ENCODE peak calls at places on chromosomes 1 and 21, in eight cellular contexts. One of them, this sample, is unnamed.

GRCh38 chr1:117675907-117676430 is 70.1 kb downstream of the TENT5C start:
- DNase-seq in iPS-NIHi11: no peak
- DNase-seq in stimulated activated effector memory CD8-positive, alpha-beta T cell treated with anti-CD3 and anti-CD28 coated beads, Interleukin-12 subunit alpha, Interleukin-12 subunit beta, amount 100 ng/mL, for 72 hours: no peak
- DNase-seq in pulmonary artery endothelial cell: no peak
- DNase-seq in heart left ventricle: no peak
- DNase-seq in HS-5: no peak
- DNase-seq in IMR-90: no peak
- DNase-seq in dermis microvascular lymphatic vessel endothelial cell: no peak
- DNase-seq in this sample: no peak

GRCh38 chr1:103576065-103576464 is 4.7 kb downstream of the AMY2B start:
- DNase-seq in heart left ventricle: no peak
- DNase-seq in iPS-NIHi11: no peak
- DNase-seq in stimulated activated effector memory CD8-positive, alpha-beta T cell treated with anti-CD3 and anti-CD28 coated beads, Interleukin-12 subunit alpha, Interleukin-12 subunit beta, amount 100 ng/mL, for 72 hours: no peak
- DNase-seq in HS-5: no peak
- DNase-seq in pulmonary artery endothelial cell: no peak
- DNase-seq in dermis microvascular lymphatic vessel endothelial cell: no peak
- DNase-seq in IMR-90: peak; percentile 0
- DNase-seq in this sample: no peak

GRCh38 chr1:17192394-17193221 is 12.3 kb upstream of the PADI1 start:
- DNase-seq in IMR-90: no peak
- DNase-seq in iPS-NIHi11: peak; percentile 1
- DNase-seq in HS-5: no peak
- DNase-seq in heart left ventricle: no peak
- DNase-seq in dermis microvascular lymphatic vessel endothelial cell: no peak
- DNase-seq in stimulated activated effector memory CD8-positive, alpha-beta T cell treated with anti-CD3 and anti-CD28 coated beads, Interleukin-12 subunit alpha, Interleukin-12 subunit beta, amount 100 ng/mL, for 72 hours: no peak
- DNase-seq in pulmonary artery endothelial cell: no peak
- DNase-seq in this sample: no peak

GRCh38 chr1:27568247-27569087 is 35.5 kb downstream of the AHDC1 start:
- DNase-seq in heart left ventricle: peak; percentile 97
- DNase-seq in IMR-90: peak; percentile 81
- DNase-seq in HS-5: peak; percentile 48
- DNase-seq in dermis microvascular lymphatic vessel endothelial cell: peak; percentile 72
- DNase-seq in stimulated activated effector memory CD8-positive, alpha-beta T cell treated with anti-CD3 and anti-CD28 coated beads, Interleukin-12 subunit alpha, Interleukin-12 subunit beta, amount 100 ng/mL, for 72 hours: peak; percentile 95
- DNase-seq in pulmonary artery endothelial cell: peak; percentile 52
- DNase-seq in iPS-NIHi11: peak; percentile 92
- DNase-seq in this sample: peak; percentile 69

GRCh38 chr1:43327549-43328292 is 9.9 kb upstream of the MPL start:
- DNase-seq in pulmonary artery endothelial cell: no peak
- DNase-seq in IMR-90: peak; percentile 22
- DNase-seq in iPS-NIHi11: no peak
- DNase-seq in dermis microvascular lymphatic vessel endothelial cell: no peak
- DNase-seq in HS-5: peak; percentile 20
- DNase-seq in heart left ventricle: no peak
- DNase-seq in stimulated activated effector memory CD8-positive, alpha-beta T cell treated with anti-CD3 and anti-CD28 coated beads, Interleukin-12 subunit alpha, Interleukin-12 subunit beta, amount 100 ng/mL, for 72 hours: no peak
- DNase-seq in this sample: no peak

GRCh38 chr21:46477765-46478164 is 19.1 kb downstream of the DIP2A start:
- DNase-seq in HS-5: peak; percentile 28
- DNase-seq in stimulated activated effector memory CD8-positive, alpha-beta T cell treated with anti-CD3 and anti-CD28 coated beads, Interleukin-12 subunit alpha, Interleukin-12 subunit beta, amount 100 ng/mL, for 72 hours: no peak
- DNase-seq in iPS-NIHi11: no peak
- DNase-seq in pulmonary artery endothelial cell: no peak
- DNase-seq in IMR-90: peak; percentile 51
- DNase-seq in dermis microvascular lymphatic vessel endothelial cell: no peak
- DNase-seq in heart left ventricle: no peak
- DNase-seq in this sample: no peak

GRCh38 chr1:18109756-18110597 is 2.4 kb downstream of the IGSF21 start:
- DNase-seq in HS-5: no peak
- DNase-seq in pulmonary artery endothelial cell: no peak
- DNase-seq in IMR-90: no peak
- DNase-seq in heart left ventricle: peak; percentile 66
- DNase-seq in stimulated activated effector memory CD8-positive, alpha-beta T cell treated with anti-CD3 and anti-CD28 coated beads, Interleukin-12 subunit alpha, Interleukin-12 subunit beta, amount 100 ng/mL, for 72 hours: no peak
- DNase-seq in dermis microvascular lymphatic vessel endothelial cell: no peak
- DNase-seq in iPS-NIHi11: peak; percentile 84
- DNase-seq in this sample: peak; percentile 71

GRCh38 chr1:86159800-86160199 is 3.2 kb upstream of the COL24A1 start:
- DNase-seq in heart left ventricle: no peak
- DNase-seq in iPS-NIHi11: no peak
- DNase-seq in IMR-90: no peak
- DNase-seq in HS-5: no peak
- DNase-seq in dermis microvascular lymphatic vessel endothelial cell: no peak
- DNase-seq in stimulated activated effector memory CD8-positive, alpha-beta T cell treated with anti-CD3 and anti-CD28 coated beads, Interleukin-12 subunit alpha, Interleukin-12 subunit beta, amount 100 ng/mL, for 72 hours: no peak
- DNase-seq in pulmonary artery endothelial cell: no peak
- DNase-seq in this sample: no peak

GRCh38 chr1:22535399-22535798 is 27.9 kb upstream of the EPHA8 start:
- DNase-seq in pulmonary artery endothelial cell: no peak
- DNase-seq in IMR-90: no peak
- DNase-seq in stimulated activated effector memory CD8-positive, alpha-beta T cell treated with anti-CD3 and anti-CD28 coated beads, Interleukin-12 subunit alpha, Interleukin-12 subunit beta, amount 100 ng/mL, for 72 hours: no peak
- DNase-seq in heart left ventricle: no peak
- DNase-seq in dermis microvascular lymphatic vessel endothelial cell: no peak
- DNase-seq in HS-5: no peak
- DNase-seq in iPS-NIHi11: no peak
- DNase-seq in this sample: no peak

GRCh38 chr1:84096121-84096635 is 47.9 kb upstream of the PRKACB start:
- DNase-seq in dermis microvascular lymphatic vessel endothelial cell: no peak
- DNase-seq in IMR-90: peak; percentile 23
- DNase-seq in pulmonary artery endothelial cell: no peak
- DNase-seq in HS-5: no peak
- DNase-seq in heart left ventricle: no peak
- DNase-seq in stimulated activated effector memory CD8-positive, alpha-beta T cell treated with anti-CD3 and anti-CD28 coated beads, Interleukin-12 subunit alpha, Interleukin-12 subunit beta, amount 100 ng/mL, for 72 hours: no peak
- DNase-seq in iPS-NIHi11: no peak
- DNase-seq in this sample: no peak

GRCh38 chr1:172469717-172470116 is 25.8 kb upstream of the PIGC start:
- DNase-seq in IMR-90: no peak
- DNase-seq in stimulated activated effector memory CD8-positive, alpha-beta T cell treated with anti-CD3 and anti-CD28 coated beads, Interleukin-12 subunit alpha, Interleukin-12 subunit beta, amount 100 ng/mL, for 72 hours: no peak
- DNase-seq in pulmonary artery endothelial cell: no peak
- DNase-seq in dermis microvascular lymphatic vessel endothelial cell: no peak
- DNase-seq in heart left ventricle: no peak
- DNase-seq in HS-5: no peak
- DNase-seq in iPS-NIHi11: no peak
- DNase-seq in this sample: no peak

GRCh38 chr1:99756598-99756997 is 9.8 kb downstream of the FRRS1 start:
- DNase-seq in pulmonary artery endothelial cell: no peak
- DNase-seq in HS-5: no peak
- DNase-seq in heart left ventricle: no peak
- DNase-seq in IMR-90: peak; percentile 64
- DNase-seq in stimulated activated effector memory CD8-positive, alpha-beta T cell treated with anti-CD3 and anti-CD28 coated beads, Interleukin-12 subunit alpha, Interleukin-12 subunit beta, amount 100 ng/mL, for 72 hours: no peak
- DNase-seq in dermis microvascular lymphatic vessel endothelial cell: no peak
- DNase-seq in iPS-NIHi11: no peak
- DNase-seq in this sample: no peak

GRCh38 chr21:45054927-45055612 is 19.3 kb upstream of the ADARB1 start:
- DNase-seq in iPS-NIHi11: no peak
- DNase-seq in heart left ventricle: no peak
- DNase-seq in dermis microvascular lymphatic vessel endothelial cell: no peak
- DNase-seq in IMR-90: no peak
- DNase-seq in pulmonary artery endothelial cell: no peak
- DNase-seq in stimulated activated effector memory CD8-positive, alpha-beta T cell treated with anti-CD3 and anti-CD28 coated beads, Interleukin-12 subunit alpha, Interleukin-12 subunit beta, amount 100 ng/mL, for 72 hours: no peak
- DNase-seq in HS-5: no peak
- DNase-seq in this sample: no peak